ENCODE peak calls at places on chromosomes 1 and 21, in five cellular contexts. L, M, U, O and S are unnamed samples.
A peak's percentile ranks its signal among the peaks of the same experiment; 100 is the strongest.

GRCh38 chr1:221816899-221817298 is 75.0 kb upstream of the DUSP10 start:
- DNase-seq in O (no peak), L (no peak), U (no peak), M (no peak), S (no peak)

GRCh38 chr1:110425611-110426152 is 18.2 kb upstream of the LAMTOR5 start:
- DNase-seq in U (peak; percentile 55), M (peak; percentile 25), O (no peak), L (no peak), S (peak; percentile 68)

GRCh38 chr1:9376886-9377333 is 84.2 kb downstream of the SPSB1 start:
- DNase-seq in U (peak; percentile 59), L (peak; percentile 94), M (no peak), O (no peak), S (peak; percentile 93)

GRCh38 chr1:68653882-68654281 is 157.0 kb upstream of the DEPDC1 start:
- DNase-seq in M (no peak), U (no peak), L (no peak), O (no peak), S (no peak)

GRCh38 chr1:30695481-30695880 is 27.9 kb downstream of the MATN1 start:
- DNase-seq in L (peak; percentile 77), O (no peak), U (no peak), M (no peak), S (peak; percentile 66)

GRCh38 chr1:25167269-25168192 is 64.8 kb downstream of the SYF2 start:
- DNase-seq in O (peak; percentile 84), L (no peak), M (no peak), U (no peak), S (no peak)

GRCh38 chr1:41485605-41486004 is 1.1 kb upstream of the EDN2 start:
- DNase-seq in O (no peak), M (no peak), U (no peak), L (no peak), S (peak; percentile 34)

GRCh38 chr1:42380617-42381423 is at the start of gene RIMKLA:
- DNase-seq in U (peak; percentile 57), L (no peak), M (peak; percentile 41), O (peak; percentile 27), S (peak; percentile 73)

GRCh38 chr1:205435904-205436573 is 14.2 kb upstream of the LEMD1 start:
- DNase-seq in L (no peak), U (no peak), M (no peak), O (no peak), S (no peak)

GRCh38 chr1:27637052-27637451 is 2.1 kb upstream of the FGR start:
- DNase-seq in L (no peak), U (no peak), M (no peak), O (no peak), S (no peak)

GRCh38 chr1:220817907-220818306 is 31.2 kb downstream of the MTARC1 start:
- DNase-seq in M (no peak), L (peak; percentile 28), O (no peak), U (no peak), S (no peak)

GRCh38 chr1:23417570-23417969 is 7.0 kb downstream of the TCEA3 start:
- DNase-seq in L (no peak), M (peak; percentile 39), U (peak; percentile 45), O (no peak), S (peak; percentile 75)

GRCh38 chr21:42097860-42098259 is 26.7 kb downstream of the UMODL1 start:
- DNase-seq in M (peak; percentile 32), L (peak; percentile 58), U (no peak), O (peak; percentile 71), S (no peak)

GRCh38 chr1:79859212-79859948 is 852.9 kb upstream of the ADGRL4 start:
- DNase-seq in L (no peak), U (no peak), M (no peak), O (no peak), S (no peak)

GRCh38 chr1:17466359-17466758 is 26.9 kb upstream of the RCC2 start:
- DNase-seq in U (no peak), M (no peak), O (no peak), L (no peak), S (no peak)

DNA sequence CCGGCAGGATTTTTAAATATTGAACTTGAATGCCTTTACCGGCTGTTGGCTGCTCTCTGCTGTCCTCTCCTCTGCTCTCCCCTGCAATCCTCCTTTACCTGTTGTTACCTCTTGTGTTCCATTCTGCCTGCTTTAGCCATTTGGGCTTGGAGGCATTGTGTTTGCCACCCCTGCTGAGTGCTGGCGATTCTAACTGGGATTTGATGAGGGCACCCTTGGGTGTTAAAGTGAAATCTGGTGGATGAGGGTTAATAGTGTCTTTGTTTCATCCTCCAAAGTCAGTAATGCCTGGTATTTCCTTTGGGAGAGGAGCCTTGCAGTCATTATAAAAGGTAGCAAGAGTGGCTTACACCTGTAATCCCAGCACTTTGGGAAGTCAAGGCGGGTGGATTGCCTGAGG is 9.9 kb downstream of the SZRD1 start:
- DNase-seq in O (no peak), M (no peak), U (no peak), L (no peak), S (no peak)
- H3K4me1 ChIP-seq in O (no peaks in the 10 kb centered on the region), M (peaks cover 63% of the 10 kb centered on the region), U (peaks cover 85% of the 10 kb centered on the region), L (peaks cover 14% of the 10 kb centered on the region), S (peaks cover 72% of the 10 kb centered on the region)

DNA sequence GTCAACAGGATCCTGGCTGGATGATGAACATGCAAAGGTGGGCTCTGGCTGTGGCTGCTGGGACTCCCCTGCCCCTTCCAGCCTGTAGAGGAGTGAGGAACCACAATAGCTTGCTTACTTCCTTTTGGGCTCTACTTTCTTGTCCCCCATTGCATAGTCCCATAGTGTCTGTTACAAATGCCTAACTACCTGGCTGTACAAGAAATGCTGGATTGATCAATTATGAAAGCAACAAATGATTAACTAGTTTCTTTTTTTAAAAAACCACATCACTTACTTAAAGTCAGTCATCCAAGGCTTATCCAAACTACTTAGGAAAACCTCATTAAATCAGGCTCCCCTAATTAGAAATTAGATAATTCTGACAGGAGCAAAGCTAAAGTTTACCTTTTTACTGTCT is 514.1 kb upstream of the PKN2 start:
- DNase-seq in U (no peak), M (no peak), O (no peak), L (no peak), S (no peak)
- TF ChIP-seq CTCF in U (no peak), M (no peak), O (no peak), L (no peak), S (no peak)

DNA sequence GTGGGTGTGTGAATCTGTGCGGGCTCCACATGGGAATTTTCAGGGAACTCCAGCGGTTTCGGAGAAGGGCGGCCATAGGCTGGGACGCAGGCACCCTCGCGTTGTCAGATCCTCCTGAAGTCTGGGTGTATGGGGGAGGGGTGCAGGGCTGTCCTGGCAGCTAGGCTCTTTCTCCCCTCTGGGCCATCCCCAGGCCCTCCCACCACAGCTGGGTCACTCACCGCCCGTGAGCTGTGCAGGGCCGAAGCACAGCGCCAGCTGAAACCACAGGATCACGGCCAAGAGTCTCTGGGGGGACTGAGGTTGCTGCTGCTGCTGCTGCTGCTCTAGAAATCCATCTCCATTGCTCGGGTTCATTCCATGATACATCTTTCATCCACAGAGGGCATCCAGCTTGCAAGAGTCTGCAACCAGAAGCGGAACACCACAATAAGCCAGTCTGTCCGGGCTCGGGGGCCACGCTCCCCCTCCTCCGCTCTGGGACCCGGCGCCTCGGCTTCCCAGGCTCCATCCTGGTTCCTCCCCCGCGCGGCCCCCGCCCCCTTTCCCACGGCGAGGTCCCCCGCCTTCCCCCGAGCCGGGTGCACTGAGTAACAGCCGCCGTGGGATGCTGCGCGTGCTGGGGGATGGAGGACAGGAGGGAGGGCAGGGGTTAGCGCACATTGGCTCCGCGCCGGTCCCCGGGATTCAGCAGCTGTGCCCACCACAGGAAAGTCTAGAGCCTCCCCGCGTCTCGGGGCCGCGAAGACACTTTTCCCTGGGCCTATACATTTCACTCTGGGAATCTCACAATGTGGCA is 720 bp downstream of the SUSD4 start:
- DNase-seq in L (no peak), O (no peak), U (peak; percentile 59), M (peak; percentile 52), S (peak; percentile 61)
- H3K4me3 ChIP-seq in L (peak overlapping the region; percentile 35), O (peak overlapping the region; percentile 58), U (peak overlapping the region; percentile 72), M (peak overlapping the region; percentile 61), S (peak overlapping the region; percentile 68)

DNA sequence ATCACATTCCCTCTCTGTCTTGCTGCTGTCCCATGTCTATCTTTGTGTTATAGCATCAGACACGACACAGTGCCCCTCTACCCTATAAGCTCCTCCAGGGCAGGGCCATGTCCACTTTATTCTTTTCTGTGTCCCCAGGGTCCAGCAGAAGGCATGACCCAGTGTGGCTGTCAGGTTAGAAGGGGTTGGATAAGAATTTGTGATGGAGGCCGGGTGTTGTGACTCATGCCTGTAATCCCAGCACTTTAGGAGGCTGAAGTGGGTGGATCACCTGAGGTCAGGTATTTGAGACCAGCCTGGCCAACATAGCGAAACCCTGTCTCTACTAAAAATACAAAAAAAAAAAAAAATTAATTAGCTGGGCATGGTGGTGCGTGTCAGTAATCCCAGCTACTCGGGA is 26.3 kb upstream of the RNF19B start:
- DNase-seq in M (no peak), O (no peak), L (no peak), U (no peak), S (no peak)
- H3K4me1 ChIP-seq in M (peaks cover 43% of the 10 kb centered on the region), O (peaks cover 17% of the 10 kb centered on the region), L (peaks cover 3% of the 10 kb centered on the region), U (peaks cover 52% of the 10 kb centered on the region), S (peaks cover 30% of the 10 kb centered on the region)

DNA sequence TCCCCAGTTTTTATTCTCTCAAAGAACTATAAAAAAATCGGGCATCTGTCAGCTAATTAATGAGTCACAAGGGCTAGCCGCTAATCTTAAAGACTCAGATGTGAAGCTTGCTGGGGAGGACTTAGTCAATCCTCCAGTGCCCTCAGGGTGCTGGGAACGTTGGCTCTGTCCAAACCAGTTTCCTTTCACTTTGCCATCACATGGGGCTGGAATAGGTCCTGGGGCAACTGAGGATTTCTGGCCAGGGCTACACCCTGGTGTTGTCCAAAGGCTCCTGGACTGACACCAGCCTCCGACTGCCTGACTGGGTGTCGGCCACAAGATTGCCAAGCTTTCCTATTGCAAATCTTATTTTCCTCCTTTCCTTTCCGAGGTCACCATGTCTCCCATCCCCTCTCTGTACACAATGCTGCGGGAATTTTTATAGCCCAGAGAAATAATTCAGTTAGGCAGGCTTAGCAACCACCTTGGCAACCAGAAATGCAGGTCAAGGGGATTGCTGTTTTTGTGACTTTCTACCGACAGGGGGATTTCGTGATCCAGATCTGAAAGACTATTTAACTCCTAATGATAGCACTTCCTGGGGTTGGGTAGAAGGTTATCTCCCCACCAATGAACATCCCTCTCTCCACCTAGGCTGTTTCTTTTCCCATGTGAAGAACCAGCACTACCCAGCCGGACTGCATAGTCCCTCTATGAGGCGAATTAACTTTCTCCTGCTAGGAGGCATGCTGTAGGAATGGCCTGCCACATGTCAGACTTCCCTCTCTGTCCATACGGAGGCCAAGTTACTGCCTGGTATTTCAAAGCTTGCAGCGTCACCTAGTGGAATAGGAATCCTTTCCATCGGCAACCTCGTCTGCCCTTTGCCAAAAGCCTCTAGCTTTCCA is 29.9 kb upstream of the CTBS start:
- DNase-seq in M (peak; percentile 76), U (peak; percentile 23), L (peak; percentile 77), O (peak; percentile 63), S (no peak)
- TF ChIP-seq CTCF in M (peak; percentile 79), U (peak; percentile 67), L (peak; percentile 76), O (no peak), S (peak; percentile 63)